ENCODE peak calls at places on chromosomes 13 and 19, in six cellular contexts. One of them, this sample, is unnamed.

GRCh38 chr19:34409189-34410164 is 5.3 kb downstream of the PDCD2L start:
- DNase-seq in GM23338: no peak
- DNase-seq in neural progenitor cell: no peak
- DNase-seq in K562: no peak
- DNase-seq in PC-9: no peak
- DNase-seq in mammary epithelial cell: no peak
- DNase-seq in this sample: no peak

GRCh38 chr13:64272681-64273080 is 2857.0 kb upstream of the PCDH20 start:
- DNase-seq in GM23338: no peak
- DNase-seq in K562: no peak
- DNase-seq in mammary epithelial cell: no peak
- DNase-seq in PC-9: no peak
- DNase-seq in neural progenitor cell: no peak
- DNase-seq in this sample: peak; percentile 64

GRCh38 chr13:76470991-76471390 is 415.2 kb downstream of the KCTD12 start:
- DNase-seq in GM23338: no peak
- DNase-seq in mammary epithelial cell: peak; percentile 8
- DNase-seq in neural progenitor cell: no peak
- DNase-seq in PC-9: no peak
- DNase-seq in K562: no peak
- DNase-seq in this sample: no peak

GRCh38 chr13:98273067-98273823 is 96.2 kb upstream of the RNF113B start:
- DNase-seq in neural progenitor cell: no peak
- DNase-seq in GM23338: peak; percentile 35
- DNase-seq in mammary epithelial cell: no peak
- DNase-seq in K562: no peak
- DNase-seq in PC-9: no peak
- DNase-seq in this sample: no peak

GRCh38 chr13:46232281-46232680 is 20.6 kb downstream of the LRRC63 start:
- DNase-seq in mammary epithelial cell: no peak
- DNase-seq in neural progenitor cell: no peak
- DNase-seq in K562: no peak
- DNase-seq in GM23338: no peak
- DNase-seq in PC-9: no peak
- DNase-seq in this sample: peak; percentile 61

GRCh38 chr19:10256551-10256950 is 4.5 kb downstream of the MRPL4 start:
- DNase-seq in PC-9: no peak
- DNase-seq in neural progenitor cell: no peak
- DNase-seq in mammary epithelial cell: no peak
- DNase-seq in K562: no peak
- DNase-seq in GM23338: no peak
- DNase-seq in this sample: no peak

GRCh38 chr13:94239135-94239534 is 240.3 kb downstream of the DCT start:
- DNase-seq in K562: no peak
- DNase-seq in PC-9: no peak
- DNase-seq in mammary epithelial cell: peak; percentile 54
- DNase-seq in GM23338: no peak
- DNase-seq in neural progenitor cell: no peak
- DNase-seq in this sample: peak; percentile 88

GRCh38 chr13:42707596-42707995 is 73.8 kb upstream of the FAM216B start:
- DNase-seq in mammary epithelial cell: peak; percentile 7
- DNase-seq in neural progenitor cell: no peak
- DNase-seq in GM23338: no peak
- DNase-seq in K562: no peak
- DNase-seq in PC-9: no peak
- DNase-seq in this sample: peak; percentile 50

GRCh38 chr13:27309967-27310598 is 39.5 kb downstream of the RASL11A start:
- DNase-seq in neural progenitor cell: no peak
- DNase-seq in mammary epithelial cell: peak; percentile 56
- DNase-seq in GM23338: no peak
- DNase-seq in K562: no peak
- DNase-seq in PC-9: no peak
- DNase-seq in this sample: peak; percentile 11

GRCh38 chr19:33267706-33268105 is 34.6 kb downstream of the CEBPA start:
- DNase-seq in K562: no peak
- DNase-seq in GM23338: no peak
- DNase-seq in neural progenitor cell: no peak
- DNase-seq in mammary epithelial cell: no peak
- DNase-seq in PC-9: no peak
- DNase-seq in this sample: no peak

GRCh38 chr19:44903602-44904425 is 1.8 kb upstream of the APOE start:
- DNase-seq in mammary epithelial cell: no peak
- DNase-seq in PC-9: peak; percentile 69
- DNase-seq in K562: peak; percentile 70
- DNase-seq in GM23338: peak; percentile 80
- DNase-seq in neural progenitor cell: peak; percentile 73
- DNase-seq in this sample: peak; percentile 36

GRCh38 chr13:48770372-48770771 is 116.6 kb downstream of the CYSLTR2 start:
- DNase-seq in neural progenitor cell: no peak
- DNase-seq in K562: no peak
- DNase-seq in GM23338: no peak
- DNase-seq in PC-9: no peak
- DNase-seq in mammary epithelial cell: no peak
- DNase-seq in this sample: peak; percentile 27

GRCh38 chr13:71242191-71242590 is 624.8 kb downstream of the DACH1 start:
- DNase-seq in neural progenitor cell: peak; percentile 85
- DNase-seq in GM23338: no peak
- DNase-seq in K562: no peak
- DNase-seq in PC-9: no peak
- DNase-seq in mammary epithelial cell: no peak
- DNase-seq in this sample: peak; percentile 40

GRCh38 chr13:67119481-67119883 is 110.7 kb downstream of the PCDH9 start:
- DNase-seq in PC-9: peak; percentile 0
- DNase-seq in mammary epithelial cell: peak; percentile 85
- DNase-seq in GM23338: no peak
- DNase-seq in K562: no peak
- DNase-seq in neural progenitor cell: no peak
- DNase-seq in this sample: peak; percentile 96

GRCh38 chr19:12766051-12766521 is 9.3 kb downstream of the HOOK2 start:
- DNase-seq in K562: peak; percentile 44
- DNase-seq in GM23338: peak; percentile 88
- DNase-seq in mammary epithelial cell: peak; percentile 76
- DNase-seq in PC-9: peak; percentile 85
- DNase-seq in neural progenitor cell: peak; percentile 87
- DNase-seq in this sample: no peak

DNA sequence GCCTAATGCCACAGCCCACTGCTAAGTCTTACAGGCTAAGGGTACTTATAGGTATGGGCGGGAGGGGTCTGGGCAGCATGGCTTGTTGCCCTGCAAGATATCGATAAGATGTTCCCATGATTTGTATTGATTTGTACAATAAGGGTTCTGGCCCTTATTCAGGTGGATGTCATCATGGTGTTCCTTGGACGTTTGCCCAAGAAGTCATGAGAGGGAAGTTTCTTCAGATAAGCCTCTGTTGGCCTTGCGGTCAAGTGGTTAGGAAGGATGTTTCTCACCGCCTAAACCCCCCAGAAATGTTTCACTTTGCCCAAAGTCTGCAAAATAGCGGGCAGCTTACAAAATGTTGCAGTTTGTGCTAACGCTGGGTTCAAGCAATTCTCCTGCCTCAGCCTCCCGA is 7.3 kb downstream of the PARP4 start:
- DNase-seq in mammary epithelial cell: no peak
- DNase-seq in neural progenitor cell: no peak
- DNase-seq in GM23338: no peak
- DNase-seq in K562: no peak
- DNase-seq in PC-9: no peak
- DNase-seq in this sample: no peak
- TF ChIP-seq EZH2 in mammary epithelial cell: no peak
- TF ChIP-seq EZH2 in neural progenitor cell: no peak
- TF ChIP-seq EZH2 in GM23338: no peak
- TF ChIP-seq EZH2 in K562: no peak
- TF ChIP-seq EZH2 in PC-9: no peak
- TF ChIP-seq EZH2 in this sample: no peak

DNA sequence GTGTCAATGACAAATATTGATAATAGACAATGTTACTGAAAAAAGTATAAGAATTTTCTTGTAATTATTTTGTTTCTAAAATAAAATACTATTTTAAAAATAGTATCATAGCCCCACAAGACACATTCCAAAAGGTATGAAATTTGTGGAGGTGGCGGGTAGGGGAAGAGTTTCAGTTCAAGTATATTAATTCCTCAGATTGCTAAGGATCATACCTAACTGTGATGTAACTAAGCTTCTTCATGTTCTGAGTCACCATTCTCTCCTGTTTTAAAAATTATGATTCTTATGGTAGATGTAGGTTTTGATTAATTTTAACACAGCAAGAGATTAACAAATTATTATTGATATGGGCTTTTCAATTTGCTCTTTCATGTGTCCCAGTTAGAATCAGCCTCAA is 61.3 kb downstream of the MYO16 start:
- DNase-seq in GM23338: no peak
- DNase-seq in neural progenitor cell: no peak
- DNase-seq in PC-9: no peak
- DNase-seq in K562: no peak
- DNase-seq in mammary epithelial cell: no peak
- DNase-seq in this sample: no peak
- H2AFZ ChIP-seq in GM23338: no peak overlapping the region
- H2AFZ ChIP-seq in neural progenitor cell: no peak overlapping the region
- H2AFZ ChIP-seq in PC-9: no peak overlapping the region
- H2AFZ ChIP-seq in K562: peak overlapping the region; percentile 89
- H2AFZ ChIP-seq in mammary epithelial cell: no peak overlapping the region
- H2AFZ ChIP-seq in this sample: no peak overlapping the region

DNA sequence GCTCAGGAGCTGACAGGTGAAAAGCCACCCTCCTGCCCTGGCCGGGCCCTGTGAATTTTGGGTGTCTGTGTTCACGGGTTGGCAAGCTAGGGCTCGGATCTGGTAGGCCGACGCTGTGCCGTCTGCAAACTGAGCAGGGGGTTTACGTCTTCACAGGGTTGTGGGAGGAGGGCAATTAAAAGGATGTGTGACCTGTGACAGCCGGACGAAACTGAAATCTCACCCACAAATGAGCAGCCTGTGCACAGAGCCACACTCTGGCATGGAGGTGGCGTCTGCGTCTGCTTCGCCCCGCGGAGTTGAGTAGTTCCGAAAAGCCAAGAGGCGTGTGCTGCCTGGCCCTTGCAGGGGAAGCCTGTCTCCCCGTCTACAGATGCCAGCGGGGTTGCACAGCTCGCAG is 117.3 kb downstream of the KDM4B start:
- DNase-seq in GM23338: no peak
- DNase-seq in PC-9: no peak
- DNase-seq in mammary epithelial cell: no peak
- DNase-seq in neural progenitor cell: no peak
- DNase-seq in K562: no peak
- DNase-seq in this sample: no peak
- H3K4me3 ChIP-seq in GM23338: no peak overlapping the region
- H3K4me3 ChIP-seq in PC-9: no peak overlapping the region
- H3K4me3 ChIP-seq in mammary epithelial cell: no peak overlapping the region
- H3K4me3 ChIP-seq in neural progenitor cell: no peak overlapping the region
- H3K4me3 ChIP-seq in K562: no peak overlapping the region
- H3K4me3 ChIP-seq in this sample: no peak overlapping the region

GRCh38 chr19:1756705-1757445 is 3.6 kb downstream of the ONECUT3 start:
- DNase-seq in mammary epithelial cell: no peak
- DNase-seq in K562: no peak
- DNase-seq in neural progenitor cell: no peak
- DNase-seq in PC-9: no peak
- DNase-seq in GM23338: no peak
- DNase-seq in this sample: no peak
- TF ChIP-seq EZH2 in mammary epithelial cell: peak; percentile 86
- TF ChIP-seq EZH2 in K562: no peak
- TF ChIP-seq EZH2 in neural progenitor cell: no peak
- TF ChIP-seq EZH2 in PC-9: no peak
- TF ChIP-seq EZH2 in GM23338: peak; percentile 82
- TF ChIP-seq EZH2 in this sample: peak; percentile 91